ENCODE peak calls at places on chromosomes 4 and X, in six cellular contexts. P, F, K, A, L and N are unnamed samples.

GRCh38 chr4:139912423-139912822 is 241.6 kb downstream of the MAML3 start:
- DNase-seq in P (no peak), F (no peak), K (no peak), A (no peak), L (no peak), N (peak)

GRCh38 chr4:82797591-82798081 is 960 bp downstream of the SCD5 start:
- DNase-seq in P (peak), F (peak), K (no peak), A (peak), L (no peak), N (peak)

GRCh38 chr4:123893746-123894095 is 497.1 kb downstream of the SPRY1 start:
- DNase-seq in P (no peak), F (peak), K (no peak), A (peak), L (no peak), N (peak)

GRCh38 chr4:24164054-24164453 is 274.2 kb upstream of the PPARGC1A start:
- DNase-seq in P (no peak), F (peak), K (no peak), A (peak), L (no peak), N (no peak)

GRCh38 chr4:3462790-3463415 is at the start of gene DOK7:
- DNase-seq in P (peak), F (no peak), K (no peak), A (no peak), L (peak), N (no peak)

GRCh38 chr4:86981789-86982188 is 47.0 kb downstream of the AFF1 start:
- DNase-seq in P (no peak), F (no peak), K (no peak), A (no peak), L (peak), N (no peak)

GRCh38 chrX:50905334-50905733 is 5.2 kb upstream of the BMP15 start:
- DNase-seq in P (no peak), F (peak), K (no peak), A (no peak), L (no peak), N (no peak)

GRCh38 chr4:106366026-106366425 is 2.6 kb downstream of the GIMD1 start:
- DNase-seq in P (no peak), F (peak), K (no peak), A (peak), L (no peak), N (peak)

GRCh38 chr4:112230879-112231778 is 458 bp upstream of the AP1AR start:
- DNase-seq in P (peak), F (peak), K (peak), A (peak), L (peak), N (peak)

GRCh38 chr4:7630559-7631287 is 196.0 kb upstream of the PSAPL1 start:
- DNase-seq in P (peak), F (peak), K (peak), A (peak), L (peak), N (peak)

GRCh38 chr4:118753685-118754084 is 68.5 kb downstream of the METTL14 start:
- DNase-seq in P (no peak), F (no peak), K (no peak), A (no peak), L (no peak), N (no peak)

GRCh38 chr4:10096201-10096975 is 20.2 kb downstream of the WDR1 start:
- DNase-seq in P (peak), F (peak), K (peak), A (peak), L (peak), N (peak)

GRCh38 chr4:677431-678293 is 3.3 kb downstream of the MYL5 start:
- DNase-seq in P (peak), F (no peak), K (no peak), A (no peak), L (peak), N (peak)

GRCh38 chr4:90753068-90753467 is 625.9 kb downstream of the CCSER1 start:
- DNase-seq in P (no peak), F (no peak), K (no peak), A (no peak), L (no peak), N (no peak)

DNA sequence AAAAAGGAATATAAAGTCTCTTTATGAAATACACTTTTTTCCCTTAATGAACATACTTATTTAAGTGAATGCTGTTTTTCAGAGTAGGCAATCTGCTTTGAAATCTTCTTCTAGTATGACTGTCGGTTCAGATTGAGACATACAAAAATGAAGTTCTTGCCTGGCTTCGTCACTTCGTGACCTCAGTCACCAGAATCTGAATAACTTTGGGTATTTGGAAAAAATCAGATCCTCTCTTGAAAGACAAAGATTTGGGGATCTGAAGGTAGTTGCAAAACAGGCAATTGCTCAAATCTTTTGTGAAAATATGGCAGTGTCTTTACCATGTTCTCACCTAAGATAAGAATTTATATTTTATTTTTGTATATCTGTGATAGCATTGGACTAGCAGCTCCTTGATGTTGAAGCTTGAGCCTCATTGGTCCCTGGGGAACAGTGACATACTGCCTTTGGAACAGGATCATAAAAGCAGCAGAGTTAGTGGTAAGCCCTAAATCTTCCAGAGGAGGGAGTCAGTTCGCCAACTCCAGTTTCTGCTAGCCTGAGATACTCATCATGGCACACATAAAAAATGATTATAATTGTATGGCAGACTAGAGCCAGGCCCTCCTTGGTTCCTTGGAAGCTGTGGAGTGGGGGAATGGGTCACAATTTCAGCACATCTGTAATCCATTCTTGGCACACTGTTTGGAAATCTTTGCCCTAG is 4.9 kb downstream of the ARFIP1 start:
- DNase-seq in P (no peak), F (peak), K (peak), A (peak), L (peak), N (peak)
- TF ChIP-seq CTCF in P (no peak), F (peak), K (peak), A (no peak), L (no peak), N (peak)

DNA sequence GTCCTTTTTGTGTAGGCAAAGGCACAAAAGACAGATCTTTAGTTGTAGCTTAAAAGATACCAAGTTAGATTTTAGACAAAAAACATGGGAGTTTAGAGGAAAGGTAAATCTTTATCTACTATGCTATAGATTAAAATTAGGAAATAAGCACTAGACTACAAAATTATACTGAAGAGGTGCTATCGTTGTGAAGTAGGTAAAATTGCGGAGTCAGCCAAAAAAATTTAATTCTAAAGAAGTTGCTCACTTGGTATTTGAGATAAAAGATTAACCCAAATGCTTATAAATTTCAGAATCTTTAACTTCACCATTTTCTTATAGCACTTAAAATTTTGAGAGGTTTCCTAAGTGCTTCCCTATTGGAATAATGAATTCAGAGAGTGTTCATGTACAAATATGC is 604.1 kb downstream of the GRXCR1 start:
- DNase-seq in P (no peak), F (no peak), K (no peak), A (no peak), L (no peak), N (no peak)
- H3K4me3 ChIP-seq in P (no peak), F (no peak), K (no peak), A (no peak), L (no peak), N (no peak)

GRCh38 chr4:60506061-60506460 is 694.1 kb upstream of the ADGRL3 start:
- DNase-seq in P (no peak), F (no peak), K (no peak), A (no peak), L (no peak), N (no peak)

GRCh38 chr4:60502733-60503132 is 697.4 kb upstream of the ADGRL3 start:
- DNase-seq in P (no peak), F (no peak), K (no peak), A (no peak), L (no peak), N (no peak)

GRCh38 chr4:60500860-60501259 is 699.3 kb upstream of the ADGRL3 start:
- DNase-seq in P (no peak), F (no peak), K (no peak), A (no peak), L (no peak), N (no peak)
- TF ChIP-seq CTCF in P (no peak), F (no peak), K (no peak), A (no peak), L (no peak), N (no peak)

GRCh38 chr4:121712001-121712655 is 15.3 kb upstream of the ANXA5 start:
- DNase-seq in P (no peak), F (peak), K (no peak), A (no peak), L (no peak), N (no peak)
- H3K4me3 ChIP-seq in P (no peak), F (peak), K (no peak), A (peak), L (no peak), N (peak)

GRCh38 chr4:35730414-35730813 is 513.9 kb downstream of the ARAP2 start:
- DNase-seq in P (no peak), F (no peak), K (no peak), A (no peak), L (no peak), N (no peak)

GRCh38 chr4:35723973-35724372 is 520.3 kb downstream of the ARAP2 start:
- DNase-seq in P (no peak), F (no peak), K (no peak), A (no peak), L (no peak), N (no peak)

GRCh38 chr4:35725131-35725530 is 519.2 kb downstream of the ARAP2 start:
- DNase-seq in P (no peak), F (no peak), K (no peak), A (no peak), L (no peak), N (no peak)
- TF ChIP-seq CTCF in P (no peak), F (no peak), K (no peak), A (no peak), L (no peak), N (no peak)

GRCh38 chr4:26321326-26322276 is 787 bp downstream of the RBPJ start:
- DNase-seq in P (peak), F (peak), K (no peak), A (peak), L (no peak), N (peak)

GRCh38 chr4:26322349-26322748 is 1.5 kb downstream of the RBPJ start:
- DNase-seq in P (no peak), F (no peak), K (no peak), A (no peak), L (no peak), N (no peak)

GRCh38 chr4:26326791-26327190 is 6.0 kb downstream of the RBPJ start:
- DNase-seq in P (no peak), F (peak), K (peak), A (peak), L (no peak), N (peak)

GRCh38 chr4:26323807-26324206 is 3.0 kb downstream of the RBPJ start:
- DNase-seq in P (no peak), F (peak), K (peak), A (peak), L (no peak), N (peak)

DNA sequence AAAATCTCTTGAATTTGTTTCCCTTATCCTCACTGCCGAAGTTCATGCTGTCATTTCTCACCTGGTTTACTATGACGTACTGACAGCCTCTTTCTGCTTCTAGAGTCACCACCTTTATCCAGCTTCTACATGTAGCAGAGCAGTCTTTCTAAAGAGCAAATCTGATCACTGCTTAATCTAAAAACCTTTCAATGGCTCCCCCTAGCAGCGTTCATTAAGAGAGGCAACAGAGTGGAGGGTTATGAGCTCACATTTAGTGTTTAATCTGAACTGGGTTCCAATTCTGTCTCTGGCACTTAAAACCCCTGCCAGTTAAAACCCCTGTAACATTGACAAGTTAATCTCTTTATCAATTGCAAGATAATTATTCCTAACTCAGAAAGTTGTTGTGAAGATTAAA is 4.4 kb downstream of the RBPJ start:
- DNase-seq in P (no peak), F (peak), K (no peak), A (peak), L (peak), N (peak)
- H3K4me3 ChIP-seq in P (no peak), F (no peak), K (no peak), A (peak), L (no peak), N (no peak)

DNA sequence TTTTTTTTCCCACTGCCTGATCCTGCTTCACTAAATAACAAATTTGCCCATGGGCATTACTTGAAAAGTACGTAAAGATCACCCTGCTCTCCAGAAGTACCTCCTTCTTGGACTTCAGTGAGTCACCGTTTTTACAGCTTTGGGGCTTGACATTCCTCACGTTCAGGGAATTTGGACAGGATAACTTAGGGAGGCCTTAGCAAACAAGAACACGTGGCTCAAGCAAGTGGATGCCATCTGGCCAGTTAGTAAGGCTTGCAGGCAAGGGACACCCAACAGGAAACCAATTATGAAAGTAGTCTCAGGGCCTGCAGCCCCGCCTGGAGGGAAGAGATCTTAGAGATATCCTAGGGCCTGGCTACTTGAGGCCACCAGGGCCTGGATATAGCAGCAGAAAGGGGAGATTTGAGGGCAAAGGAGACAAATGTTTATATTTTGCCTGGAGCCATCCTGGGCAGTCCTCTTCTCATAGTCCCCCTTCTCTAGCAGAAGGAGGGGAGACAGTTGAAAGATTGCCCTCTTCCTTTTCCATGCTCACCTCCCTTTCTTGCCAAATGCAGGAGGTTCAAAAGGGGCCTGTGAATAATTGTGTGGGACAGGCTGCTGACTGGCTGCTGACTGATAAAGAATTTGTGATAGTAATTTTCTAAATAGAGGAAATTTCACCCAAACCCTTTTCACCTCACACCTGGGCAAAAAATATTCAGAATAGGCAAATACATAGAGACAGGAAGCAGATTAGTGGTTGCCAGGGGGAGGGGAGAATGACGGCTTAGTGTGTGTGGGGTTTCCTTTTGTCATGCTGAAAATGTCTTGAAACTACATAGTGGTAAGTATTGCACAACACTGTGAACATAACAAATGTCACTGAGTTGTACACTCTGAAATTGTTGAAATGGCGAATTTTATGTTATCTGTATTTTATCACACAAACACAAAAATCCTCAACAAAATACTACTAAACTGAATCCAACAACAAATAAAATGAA is 60.4 kb upstream of the PLAC1 start:
- DNase-seq in P (no peak), F (peak), K (peak), A (peak), L (peak), N (peak)
- TF ChIP-seq CTCF in P (no peak), F (no peak), K (peak), A (no peak), L (no peak), N (peak)

GRCh38 chr4:98692411-98692810 is 34.0 kb upstream of the TSPAN5 start:
- DNase-seq in P (no peak), F (no peak), K (no peak), A (no peak), L (no peak), N (no peak)
- H3K4me3 ChIP-seq in P (no peak), F (no peak), K (no peak), A (no peak), L (no peak), N (no peak)

DNA sequence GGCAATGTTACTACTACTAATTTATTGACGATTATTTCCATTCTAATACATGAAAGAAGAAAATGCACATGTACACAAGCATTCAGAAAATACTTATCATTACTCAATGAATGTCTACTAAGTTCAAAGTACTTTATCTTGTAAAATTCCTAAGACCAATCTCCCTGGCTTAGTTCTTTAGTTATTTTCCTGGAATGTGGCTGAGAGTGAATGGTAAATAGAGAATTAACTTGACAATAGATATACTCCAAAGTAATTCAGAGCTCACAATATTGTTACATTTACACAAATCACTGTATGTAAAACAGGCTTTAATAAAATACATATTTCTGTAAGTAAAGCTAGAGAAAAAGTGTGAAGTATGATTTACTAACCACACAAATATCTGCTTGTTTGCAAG is 79.7 kb downstream of the PDS5A start:
- DNase-seq in P (no peak), F (no peak), K (no peak), A (no peak), L (no peak), N (no peak)
- TF ChIP-seq CTCF in P (no peak), F (no peak), K (no peak), A (no peak), L (no peak), N (no peak)